ENCODE peak calls at places on chromosome 4, in four cellular contexts. One of them, this sample, is unnamed.

GRCh38 chr4:24924309-24924781 is 11.5 kb upstream of the CCDC149 start:
- DNase-seq in GM03348: peak
- DNase-seq in anterior cingulate cortex: no peak
- DNase-seq in cortex of kidney: no peak
- DNase-seq in this sample: no peak

GRCh38 chr4:125833-126232 is 1.5 kb downstream of the ZNF718 start:
- DNase-seq in cortex of kidney: no peak
- DNase-seq in GM03348: no peak
- DNase-seq in anterior cingulate cortex: no peak
- DNase-seq in this sample: no peak

GRCh38 chr4:118865091-118865708 is 23.5 kb upstream of the SYNPO2 start:
- DNase-seq in GM03348: peak
- DNase-seq in anterior cingulate cortex: no peak
- DNase-seq in cortex of kidney: no peak
- DNase-seq in this sample: no peak

GRCh38 chr4:153452661-153453378 is 13.3 kb upstream of the TMEM131L start:
- DNase-seq in GM03348: no peak
- DNase-seq in cortex of kidney: no peak
- DNase-seq in anterior cingulate cortex: no peak
- DNase-seq in this sample: no peak

GRCh38 chr4:80713409-80713808 is 317.1 kb upstream of the BMP3 start:
- DNase-seq in cortex of kidney: no peak
- DNase-seq in anterior cingulate cortex: no peak
- DNase-seq in GM03348: no peak
- DNase-seq in this sample: no peak

GRCh38 chr4:52914051-52914605 is 52.0 kb downstream of the RASL11B start:
- DNase-seq in GM03348: peak
- DNase-seq in cortex of kidney: no peak
- DNase-seq in anterior cingulate cortex: no peak
- DNase-seq in this sample: no peak

GRCh38 chr4:44320833-44321232 is 127.8 kb downstream of the KCTD8 start:
- DNase-seq in cortex of kidney: no peak
- DNase-seq in GM03348: no peak
- DNase-seq in anterior cingulate cortex: no peak
- DNase-seq in this sample: no peak

GRCh38 chr4:94603170-94603747 is 151.5 kb downstream of the PDLIM5 start:
- DNase-seq in anterior cingulate cortex: no peak
- DNase-seq in GM03348: no peak
- DNase-seq in cortex of kidney: no peak
- DNase-seq in this sample: no peak

GRCh38 chr4:26520728-26521442 is 30.6 kb upstream of the CCKAR start:
- DNase-seq in anterior cingulate cortex: no peak
- DNase-seq in GM03348: no peak
- DNase-seq in cortex of kidney: no peak
- DNase-seq in this sample: no peak